ENCODE peak calls at places on chromosomes 13 and 19, in five cellular contexts. W is mesendoderm, A is MM.1S, P is prostate gland, F is cardiac fibroblast. U is an unnamed sample.

GRCh38 chr19:18278521-18279265 is 2.7 kb downstream of the JUND start:
- DNase-seq in F (peak), A (no peak), W (peak), P (no peak), U (peak)

GRCh38 chr19:6073858-6074708 is 36.2 kb downstream of the RFX2 start:
- DNase-seq in F (no peak), P (no peak), W (no peak), A (no peak), U (no peak)

GRCh38 chr13:23735329-23735728 is 153.9 kb downstream of the MIPEP start:
- DNase-seq in P (no peak), F (no peak), A (no peak), W (no peak), U (no peak)

GRCh38 chr13:34913040-34913439 is 29.0 kb upstream of the NBEA start:
- DNase-seq in F (peak), W (peak), P (no peak), A (no peak), U (no peak)

GRCh38 chr13:29713841-29714240 is 118.4 kb upstream of the SLC7A1 start:
- DNase-seq in W (peak), P (no peak), A (no peak), F (peak), U (peak)

GRCh38 chr13:86933676-86934075 is 737.5 kb upstream of the SLITRK5 start:
- DNase-seq in P (no peak), W (peak), A (no peak), F (no peak), U (no peak)

GRCh38 chr13:113621046-113621445 is 36.5 kb downstream of the TFDP1 start:
- DNase-seq in W (no peak), F (no peak), P (no peak), A (no peak), U (no peak)

GRCh38 chr19:50478901-50479715 is 2.5 kb upstream of the GARIN5A start:
- DNase-seq in A (no peak), P (no peak), F (peak), W (peak), U (peak)

GRCh38 chr13:80931766-80932165 is 590.8 kb upstream of the SPRY2 start:
- DNase-seq in W (no peak), P (no peak), F (peak), A (no peak), U (no peak)

GRCh38 chr19:8986296-8986695 is 23.9 kb downstream of the MUC16 start:
- DNase-seq in P (no peak), A (no peak), W (peak), F (no peak), U (no peak)

GRCh38 chr13:101728021-101728420 is 275.5 kb downstream of the ITGBL1 start:
- DNase-seq in F (no peak), P (no peak), W (no peak), A (no peak), U (no peak)

GRCh38 chr19:54137913-54138776 is 583 bp downstream of the CNOT3 start:
- DNase-seq in W (peak), A (peak), F (no peak), P (no peak), U (peak)

GRCh38 chr13:40672310-40673060 is 6.0 kb upstream of the FOXO1 start:
- DNase-seq in A (no peak), P (no peak), W (peak), F (peak), U (no peak)

GRCh38 chr13:96172066-96172465 is 82.2 kb downstream of the HS6ST3 start:
- DNase-seq in W (no peak), P (no peak), F (no peak), A (no peak), U (no peak)

GRCh38 chr13:90084684-90085290 is 1262.7 kb upstream of the MIR17HG start:
- DNase-seq in P (no peak), W (no peak), F (peak), A (no peak), U (no peak)

GRCh38 chr19:56141416-56141992 is 417 bp downstream of the ZNF444 start:
- DNase-seq in P (no peak), F (no peak), A (no peak), W (peak), U (peak)

GRCh38 chr13:93307166-93307565 is 80.6 kb downstream of the GPC6 start:
- DNase-seq in F (no peak), P (no peak), A (no peak), W (no peak), U (no peak)

GRCh38 chr13:46404732-46405097 is 17.7 kb upstream of the RUBCNL start:
- DNase-seq in W (no peak), A (no peak), P (no peak), F (no peak), U (no peak)
- H3K4me3 ChIP-seq in W (no peak), A (no peak), P (no peak), F (no peak), U (no peak)

GRCh38 chr19:13101590-13102415 is 855 bp downstream of the LYL1 start:
- DNase-seq in W (no peak), A (no peak), P (no peak), F (no peak), U (no peak)

GRCh38 chr19:13103961-13104847 is 1.5 kb upstream of the LYL1 start:
- DNase-seq in P (no peak), A (peak), W (peak), F (no peak), U (peak)

GRCh38 chr19:13102416-13102665 is 317 bp downstream of the LYL1 start:
- DNase-seq in W (no peak), A (no peak), F (no peak), P (no peak), U (no peak)

GRCh38 chr19:13103585-13103923 is 896 bp upstream of the LYL1 start:
- DNase-seq in A (no peak), P (no peak), F (no peak), W (no peak), U (no peak)

GRCh38 chr19:13102666-13103584 is at the start of gene LYL1:
- DNase-seq in F (peak), A (peak), W (peak), P (no peak), U (peak)
- H3K4me3 ChIP-seq in F (peak), A (peak), W (no peak), P (peak), U (peak)

DNA sequence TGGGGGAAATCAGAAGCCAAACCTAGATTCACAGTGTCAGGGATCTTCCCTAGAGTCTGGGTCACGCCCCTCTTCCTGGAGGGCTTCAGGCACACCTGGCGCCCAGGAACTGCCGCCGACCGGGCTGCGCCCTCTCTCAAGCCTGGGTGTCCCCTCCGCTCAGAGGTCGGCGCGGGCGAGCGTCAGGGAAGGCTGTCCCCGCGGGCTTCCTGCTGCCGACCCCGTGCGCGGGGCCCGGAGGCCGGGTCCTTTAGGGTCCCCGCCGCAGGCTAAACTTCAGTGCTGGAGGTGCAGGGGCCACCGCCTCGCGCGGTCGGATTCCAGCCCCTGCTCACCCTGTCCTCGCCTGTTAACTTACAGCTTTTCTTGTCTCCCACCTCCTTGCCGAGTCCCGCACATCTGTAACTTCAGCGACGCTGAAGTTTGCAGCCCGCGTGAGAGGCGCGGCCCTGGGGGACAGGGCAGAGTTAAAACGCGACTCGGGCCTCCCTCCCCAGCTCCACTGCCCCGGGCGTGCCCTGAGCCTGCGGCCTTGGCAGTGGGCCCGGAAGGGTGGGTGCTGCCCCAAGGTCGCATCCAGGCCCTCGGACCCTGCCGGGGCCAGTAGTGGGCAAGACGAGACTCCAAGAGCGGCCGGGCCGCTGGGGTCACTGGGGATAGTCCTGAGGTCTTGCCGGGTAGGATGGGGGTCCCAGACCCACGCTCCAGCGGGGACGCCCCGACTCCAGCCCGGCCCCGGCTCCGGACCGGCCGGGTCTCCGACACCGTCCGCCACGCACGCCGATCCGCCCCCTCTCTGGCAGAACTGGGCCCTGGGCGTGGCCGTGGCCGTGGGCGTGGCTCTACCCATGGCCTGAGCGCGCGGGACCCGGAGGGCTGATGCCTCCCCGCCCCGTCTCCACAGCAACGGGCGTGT is 95.6 kb upstream of the ZNF98 start:
- DNase-seq in P (no peak), A (no peak), F (no peak), W (no peak), U (no peak)
- H3K4me3 ChIP-seq in P (no peak), A (no peak), F (no peak), W (no peak), U (no peak)

GRCh38 chr13:51805313-51805712 is 1.4 kb upstream of the DHRS12 start:
- DNase-seq in W (no peak), P (no peak), A (no peak), F (no peak), U (no peak)
- H3K4me3 ChIP-seq in W (no peak), P (no peak), A (no peak), F (no peak), U (peak)

GRCh38 chr13:51420681-51421476 is 32.0 kb downstream of the INTS6 start:
- DNase-seq in P (no peak), A (no peak), F (no peak), W (peak), U (peak)
- H3K4me3 ChIP-seq in P (no peak), A (no peak), F (no peak), W (no peak), U (peak)